ENCODE peak calls at places on chromosome 18, in five cellular contexts. K is stimulated activated CD4-positive, alpha-beta T cell treated with anti-CD3 and anti-CD28 coated beads, Interleukin-15, amount 100 ng/mL, for 1 hour; B is activated CD4-positive, CD25-positive, alpha-beta regulatory T cell treated with anti-CD3 and anti-CD28 coated beads, Interleukin-2, amount 50 U/mL, for 72 hours; R is HEK293T; W is SK-N-SH. T is an unnamed sample.

GRCh38 chr18:7637269-7637668 is 70.2 kb downstream of the PTPRM start:
- DNase-seq in K (no peak), R (no peak), W (no peak), B (no peak), T (no peak)

GRCh38 chr18:26536664-26537063 is 11.7 kb downstream of the KCTD1 start:
- DNase-seq in B (no peak), K (no peak), W (no peak), R (no peak), T (no peak)

GRCh38 chr18:51337406-51337805 is 139.9 kb upstream of the MEX3C start:
- DNase-seq in R (no peak), B (no peak), K (no peak), W (no peak), T (no peak)

GRCh38 chr18:3449702-3450357 is at the start of gene TGIF1:
- DNase-seq in K (peak; percentile 31), R (peak; percentile 37), B (peak; percentile 53), W (peak; percentile 77), T (peak; percentile 67)

GRCh38 chr18:23881778-23882177 is 132.8 kb upstream of the TTC39C start:
- DNase-seq in K (no peak), W (no peak), B (no peak), R (no peak), T (no peak)

GRCh38 chr18:12885500-12885899 is 1.5 kb upstream of the PTPN2 start:
- DNase-seq in B (no peak), K (no peak), W (no peak), R (no peak), T (no peak)

GRCh38 chr18:50126466-50126865 is 68.5 kb downstream of the MYO5B start:
- DNase-seq in K (no peak), W (no peak), B (no peak), R (no peak), T (no peak)

GRCh38 chr18:48923746-48924580 is 26.8 kb downstream of the SMAD7 start:
- DNase-seq in K (no peak), R (no peak), B (no peak), W (no peak), T (no peak)

GRCh38 chr18:57527479-57528237 is 58.8 kb downstream of the FECH start:
- DNase-seq in W (peak; percentile 59), K (no peak), R (no peak), B (no peak), T (peak; percentile 24)

GRCh38 chr18:62825382-62825781 is 110.0 kb downstream of the PHLPP1 start:
- DNase-seq in K (no peak), R (no peak), W (no peak), B (no peak), T (no peak)

GRCh38 chr18:22625406-22625805 is 207.7 kb upstream of the CTAGE1 start:
- DNase-seq in B (no peak), R (no peak), W (no peak), K (no peak), T (no peak)

GRCh38 chr18:74230922-74231714 is 60.6 kb downstream of the CYB5A start:
- DNase-seq in W (no peak), R (no peak), K (no peak), B (no peak), T (no peak)

GRCh38 chr18:11251229-11251890 is 102.0 kb upstream of the PIEZO2 start:
- DNase-seq in R (no peak), W (no peak), B (no peak), K (no peak), T (no peak)

GRCh38 chr18:8785261-8785660 is 79.9 kb downstream of the MTCL1 start:
- DNase-seq in K (no peak), B (no peak), R (no peak), W (no peak), T (no peak)